ENCODE peak calls at places on chromosome X, in four cellular contexts. J, F, B and N are unnamed samples.

GRCh38 chrX:50877310-50877709 is 33.2 kb upstream of the BMP15 start:
- DNase-seq in J (peak; percentile 44), F (no peak), B (peak; percentile 8), N (peak; percentile 47)

GRCh38 chrX:56564182-56564885 is 907 bp downstream of the UBQLN2 start:
- DNase-seq in J (peak; percentile 6), F (no peak), B (peak; percentile 55), N (peak; percentile 58)

GRCh38 chrX:40107291-40108083 is 9.7 kb upstream of the BCOR start:
- DNase-seq in J (peak; percentile 44), F (peak; percentile 79), B (peak; percentile 30), N (no peak)

GRCh38 chrX:56788717-56789122 is 59.7 kb downstream of the NBDY start:
- DNase-seq in J (no peak), F (no peak), B (no peak), N (no peak)

GRCh38 chrX:38514014-38514854 is 47.1 kb upstream of the TSPAN7 start:
- DNase-seq in J (no peak), F (no peak), B (no peak), N (no peak)

GRCh38 chrX:11899091-11899490 is 141.1 kb downstream of the MSL3 start:
- DNase-seq in J (no peak), F (no peak), B (peak; percentile 64), N (peak; percentile 56)

GRCh38 chrX:369563-370101 is 17.1 kb downstream of the PPP2R3B start:
- DNase-seq in J (no peak), F (no peak), B (no peak), N (no peak)

GRCh38 chrX:2401590-2402360 is 99.0 kb downstream of the DHRSX start:
- DNase-seq in J (peak; percentile 33), F (no peak), B (peak; percentile 51), N (peak; percentile 69)

GRCh38 chrX:10615931-10616780 is 4.2 kb downstream of the MID1 start:
- DNase-seq in J (peak; percentile 41), F (peak; percentile 51), B (peak; percentile 68), N (peak; percentile 71)

GRCh38 chrX:24396236-24396929 is 35.9 kb downstream of the SUPT20HL1 start:
- DNase-seq in J (no peak), F (no peak), B (peak; percentile 58), N (peak; percentile 71)

GRCh38 chrX:80812176-80812575 is 2.5 kb upstream of the BRWD3 start:
- DNase-seq in J (peak; percentile 40), F (peak; percentile 58), B (peak; percentile 45), N (peak; percentile 35)

GRCh38 chrX:67614414-67614813 is 70.6 kb downstream of the AR start:
- DNase-seq in J (peak; percentile 2), F (no peak), B (peak; percentile 84), N (peak; percentile 68)

GRCh38 chrX:150162141-150162540 is 201.0 kb upstream of the MAMLD1 start:
- DNase-seq in J (no peak), F (no peak), B (peak; percentile 12), N (peak; percentile 80)

GRCh38 chrX:108307408-108308085 is 130.7 kb downstream of the COL4A6 start:
- DNase-seq in J (no peak), F (no peak), B (peak; percentile 63), N (peak; percentile 39)

GRCh38 chrX:48681539-48682183 is 1.9 kb upstream of the WAS start:
- DNase-seq in J (no peak), F (no peak), B (no peak), N (no peak)